ENCODE peak calls at places on chromosome 14, in seven cellular contexts. One of them, this sample, is unnamed.
A peak's percentile ranks its signal among the peaks of the same experiment; 100 is the strongest.

GRCh38 chr14:90960818-90961217 is 99.6 kb downstream of the RPS6KA5 start:
- DNase-seq in neuronal stem cell: no peak
- DNase-seq in IMR-90: no peak
- DNase-seq in mesendoderm: no peak
- DNase-seq in mesenchymal stem cell: no peak
- DNase-seq in H1: no peak
- DNase-seq in trophoblast cell: no peak
- DNase-seq in this sample: no peak

GRCh38 chr14:89618821-89619551 is 202.0 kb upstream of the FOXN3 start:
- DNase-seq in neuronal stem cell: peak; percentile 71
- DNase-seq in IMR-90: peak; percentile 67
- DNase-seq in mesendoderm: peak; percentile 86
- DNase-seq in mesenchymal stem cell: peak; percentile 71
- DNase-seq in H1: peak; percentile 53
- DNase-seq in trophoblast cell: peak; percentile 60
- DNase-seq in this sample: peak; percentile 73

GRCh38 chr14:104752338-104752734 is 611 bp upstream of the SIVA1 start:
- DNase-seq in neuronal stem cell: no peak
- DNase-seq in IMR-90: no peak
- DNase-seq in mesendoderm: no peak
- DNase-seq in mesenchymal stem cell: no peak
- DNase-seq in H1: no peak
- DNase-seq in trophoblast cell: no peak
- DNase-seq in this sample: no peak

GRCh38 chr14:105117257-105117646 is 51.3 kb downstream of the JAG2 start:
- DNase-seq in neuronal stem cell: no peak
- DNase-seq in IMR-90: no peak
- DNase-seq in mesendoderm: no peak
- DNase-seq in mesenchymal stem cell: no peak
- DNase-seq in H1: no peak
- DNase-seq in trophoblast cell: no peak
- DNase-seq in this sample: no peak

GRCh38 chr14:28382460-28383220 is 383.9 kb upstream of the FOXG1 start:
- DNase-seq in neuronal stem cell: no peak
- DNase-seq in IMR-90: no peak
- DNase-seq in mesendoderm: peak; percentile 31
- DNase-seq in mesenchymal stem cell: peak; percentile 3
- DNase-seq in H1: no peak
- DNase-seq in trophoblast cell: no peak
- DNase-seq in this sample: no peak

GRCh38 chr14:90553921-90554336 is 157.1 kb downstream of the CALM1 start:
- DNase-seq in neuronal stem cell: no peak
- DNase-seq in IMR-90: no peak
- DNase-seq in mesendoderm: no peak
- DNase-seq in mesenchymal stem cell: no peak
- DNase-seq in H1: no peak
- DNase-seq in trophoblast cell: no peak
- DNase-seq in this sample: no peak

GRCh38 chr14:91261115-91261514 is 16.6 kb upstream of the GPR68 start:
- DNase-seq in neuronal stem cell: no peak
- DNase-seq in IMR-90: no peak
- DNase-seq in mesendoderm: no peak
- DNase-seq in mesenchymal stem cell: no peak
- DNase-seq in H1: no peak
- DNase-seq in trophoblast cell: no peak
- DNase-seq in this sample: no peak

GRCh38 chr14:73760598-73761586 is 46.7 kb upstream of the PNMA1 start:
- DNase-seq in neuronal stem cell: no peak
- DNase-seq in IMR-90: no peak
- DNase-seq in mesendoderm: no peak
- DNase-seq in mesenchymal stem cell: no peak
- DNase-seq in H1: no peak
- DNase-seq in trophoblast cell: no peak
- DNase-seq in this sample: no peak

GRCh38 chr14:94080606-94081385 is at the start of the genes DDX24 and IFI27L1:
- DNase-seq in neuronal stem cell: peak; percentile 89
- DNase-seq in IMR-90: peak; percentile 93
- DNase-seq in mesendoderm: peak; percentile 95
- DNase-seq in mesenchymal stem cell: peak; percentile 93
- DNase-seq in H1: peak; percentile 84
- DNase-seq in trophoblast cell: peak; percentile 91
- DNase-seq in this sample: peak; percentile 96

GRCh38 chr14:104421892-104422291 is 157.7 kb upstream of the C14orf180 start:
- DNase-seq in neuronal stem cell: no peak
- DNase-seq in IMR-90: no peak
- DNase-seq in mesendoderm: no peak
- DNase-seq in mesenchymal stem cell: no peak
- DNase-seq in H1: no peak
- DNase-seq in trophoblast cell: no peak
- DNase-seq in this sample: peak; percentile 18

GRCh38 chr14:68245146-68246073 is 425.8 kb downstream of the RAD51B start:
- DNase-seq in neuronal stem cell: no peak
- DNase-seq in IMR-90: peak; percentile 64
- DNase-seq in mesendoderm: no peak
- DNase-seq in mesenchymal stem cell: peak; percentile 60
- DNase-seq in H1: no peak
- DNase-seq in trophoblast cell: no peak
- DNase-seq in this sample: no peak

GRCh38 chr14:61051046-61051445 is 70.0 kb downstream of the SLC38A6 start:
- DNase-seq in neuronal stem cell: no peak
- DNase-seq in IMR-90: peak; percentile 10
- DNase-seq in mesendoderm: peak; percentile 14
- DNase-seq in mesenchymal stem cell: no peak
- DNase-seq in H1: no peak
- DNase-seq in trophoblast cell: no peak
- DNase-seq in this sample: no peak

GRCh38 chr14:85415015-85415712 is 114.8 kb upstream of the FLRT2 start:
- DNase-seq in neuronal stem cell: no peak
- DNase-seq in IMR-90: peak; percentile 93
- DNase-seq in mesendoderm: peak; percentile 81
- DNase-seq in mesenchymal stem cell: peak; percentile 85
- DNase-seq in H1: peak; percentile 17
- DNase-seq in trophoblast cell: no peak
- DNase-seq in this sample: peak; percentile 58

GRCh38 chr14:102821252-102821651 is 44.0 kb downstream of the TRAF3 start:
- DNase-seq in neuronal stem cell: no peak
- DNase-seq in IMR-90: no peak
- DNase-seq in mesendoderm: no peak
- DNase-seq in mesenchymal stem cell: no peak
- DNase-seq in H1: no peak
- DNase-seq in trophoblast cell: no peak
- DNase-seq in this sample: no peak

GRCh38 chr14:102819790-102820330 is 42.6 kb downstream of the TRAF3 start:
- DNase-seq in neuronal stem cell: no peak
- DNase-seq in IMR-90: peak; percentile 31
- DNase-seq in mesendoderm: no peak
- DNase-seq in mesenchymal stem cell: no peak
- DNase-seq in H1: no peak
- DNase-seq in trophoblast cell: no peak
- DNase-seq in this sample: no peak

GRCh38 chr14:102817318-102817717 is 40.1 kb downstream of the TRAF3 start:
- DNase-seq in neuronal stem cell: no peak
- DNase-seq in IMR-90: no peak
- DNase-seq in mesendoderm: no peak
- DNase-seq in mesenchymal stem cell: no peak
- DNase-seq in H1: no peak
- DNase-seq in trophoblast cell: no peak
- DNase-seq in this sample: no peak

GRCh38 chr14:102819176-102819628 is 42.0 kb downstream of the TRAF3 start:
- DNase-seq in neuronal stem cell: no peak
- DNase-seq in IMR-90: no peak
- DNase-seq in mesendoderm: no peak
- DNase-seq in mesenchymal stem cell: no peak
- DNase-seq in H1: no peak
- DNase-seq in trophoblast cell: peak; percentile 91
- DNase-seq in this sample: no peak

GRCh38 chr14:102817942-102818940 is 41.0 kb downstream of the TRAF3 start:
- DNase-seq in neuronal stem cell: no peak
- DNase-seq in IMR-90: peak; percentile 54
- DNase-seq in mesendoderm: no peak
- DNase-seq in mesenchymal stem cell: no peak
- DNase-seq in H1: no peak
- DNase-seq in trophoblast cell: no peak
- DNase-seq in this sample: no peak
- H3K4me1 ChIP-seq in neuronal stem cell: peaks cover under 1% of the 10 kb centered on the region
- H3K4me1 ChIP-seq in IMR-90: peaks cover 5% of the 10 kb centered on the region
- H3K4me1 ChIP-seq in mesendoderm: peaks cover 2% of the 10 kb centered on the region
- H3K4me1 ChIP-seq in mesenchymal stem cell: peaks cover 9% of the 10 kb centered on the region
- H3K4me1 ChIP-seq in H1: peaks cover 10% of the 10 kb centered on the region
- H3K4me1 ChIP-seq in trophoblast cell: no peaks in the 10 kb centered on the region
- H3K4me1 ChIP-seq in this sample: peaks cover 7% of the 10 kb centered on the region

GRCh38 chr14:37813746-37814145 is 218.3 kb downstream of the TTC6 start:
- DNase-seq in neuronal stem cell: no peak
- DNase-seq in IMR-90: peak; percentile 1
- DNase-seq in mesendoderm: no peak
- DNase-seq in mesenchymal stem cell: no peak
- DNase-seq in H1: no peak
- DNase-seq in trophoblast cell: no peak
- DNase-seq in this sample: no peak

GRCh38 chr14:37816743-37817295 is 221.4 kb downstream of the TTC6 start:
- DNase-seq in neuronal stem cell: no peak
- DNase-seq in IMR-90: no peak
- DNase-seq in mesendoderm: peak; percentile 21
- DNase-seq in mesenchymal stem cell: no peak
- DNase-seq in H1: no peak
- DNase-seq in trophoblast cell: no peak
- DNase-seq in this sample: no peak

GRCh38 chr14:37824936-37825698 is 229.7 kb downstream of the TTC6 start:
- DNase-seq in neuronal stem cell: no peak
- DNase-seq in IMR-90: no peak
- DNase-seq in mesendoderm: no peak
- DNase-seq in mesenchymal stem cell: peak; percentile 58
- DNase-seq in H1: no peak
- DNase-seq in trophoblast cell: no peak
- DNase-seq in this sample: no peak

GRCh38 chr14:37816135-37816534 is 220.7 kb downstream of the TTC6 start:
- DNase-seq in neuronal stem cell: no peak
- DNase-seq in IMR-90: no peak
- DNase-seq in mesendoderm: peak; percentile 3
- DNase-seq in mesenchymal stem cell: no peak
- DNase-seq in H1: no peak
- DNase-seq in trophoblast cell: no peak
- DNase-seq in this sample: no peak

GRCh38 chr14:37819155-37820015 is 224.0 kb downstream of the TTC6 start:
- DNase-seq in neuronal stem cell: no peak
- DNase-seq in IMR-90: peak; percentile 29
- DNase-seq in mesendoderm: peak; percentile 42
- DNase-seq in mesenchymal stem cell: peak; percentile 70
- DNase-seq in H1: no peak
- DNase-seq in trophoblast cell: no peak
- DNase-seq in this sample: no peak
- H2AK5ac ChIP-seq in neuronal stem cell: no peak overlapping the region
- H2AK5ac ChIP-seq in IMR-90: no peak overlapping the region
- H2AK5ac ChIP-seq in mesendoderm: no peak overlapping the region
- H2AK5ac ChIP-seq in mesenchymal stem cell: no peak overlapping the region
- H2AK5ac ChIP-seq in H1: no peak overlapping the region
- H2AK5ac ChIP-seq in trophoblast cell: no peak overlapping the region
- H2AK5ac ChIP-seq in this sample: no peak overlapping the region

DNA sequence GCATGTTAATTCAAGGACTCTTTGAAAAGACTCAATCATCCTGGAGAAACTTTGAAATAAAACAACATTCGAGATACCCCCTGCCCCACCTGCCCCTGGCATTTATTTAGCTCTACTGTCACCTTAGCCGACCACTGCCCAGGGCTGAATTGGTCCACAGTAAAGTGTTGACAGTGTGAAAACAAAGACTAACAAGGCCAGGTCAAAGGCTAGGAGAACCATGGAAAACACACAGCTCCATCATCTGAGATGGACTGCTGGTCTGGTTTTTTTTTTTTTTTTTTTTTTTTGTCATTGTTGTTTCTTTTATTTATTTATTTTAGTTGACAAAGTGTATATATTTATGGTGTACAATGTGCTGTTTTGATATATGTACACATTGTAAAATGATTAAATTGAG is 25.7 kb downstream of the GSTZ1 start:
- DNase-seq in neuronal stem cell: no peak
- DNase-seq in IMR-90: no peak
- DNase-seq in mesendoderm: no peak
- DNase-seq in mesenchymal stem cell: no peak
- DNase-seq in H1: no peak
- DNase-seq in trophoblast cell: no peak
- DNase-seq in this sample: no peak
- H3K23ac ChIP-seq in neuronal stem cell: no peak overlapping the region
- H3K23ac ChIP-seq in IMR-90: no peak overlapping the region
- H3K23ac ChIP-seq in mesendoderm: no peak overlapping the region
- H3K23ac ChIP-seq in mesenchymal stem cell: no peak overlapping the region
- H3K23ac ChIP-seq in H1: no peak overlapping the region
- H3K23ac ChIP-seq in trophoblast cell: no peak overlapping the region
- H3K23ac ChIP-seq in this sample: no peak overlapping the region

DNA sequence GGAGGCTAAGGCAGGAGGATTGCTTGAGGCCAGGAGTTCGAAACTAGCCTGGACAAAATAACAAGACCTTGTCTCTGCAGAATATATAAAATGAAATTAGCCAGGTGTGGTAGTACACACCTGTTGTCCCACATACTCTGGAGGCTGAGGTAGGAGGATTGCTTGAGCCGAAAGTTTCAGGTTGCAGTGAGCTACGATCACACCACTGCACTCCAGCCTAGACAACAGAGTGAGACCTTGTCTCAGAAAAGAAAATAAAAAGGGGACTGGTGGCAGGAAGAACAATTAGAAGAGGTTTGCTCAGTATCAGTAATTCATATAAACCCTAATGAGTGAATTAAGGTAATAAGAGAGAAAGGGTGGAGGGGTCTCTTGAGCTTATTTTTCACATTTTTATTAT is 8.0 kb downstream of the PSMA6 start:
- DNase-seq in neuronal stem cell: no peak
- DNase-seq in IMR-90: no peak
- DNase-seq in mesendoderm: no peak
- DNase-seq in mesenchymal stem cell: no peak
- DNase-seq in H1: no peak
- DNase-seq in trophoblast cell: no peak
- DNase-seq in this sample: no peak
- H3K4me1 ChIP-seq in neuronal stem cell: no peaks in the 10 kb centered on the region
- H3K4me1 ChIP-seq in IMR-90: peaks cover 7% of the 10 kb centered on the region
- H3K4me1 ChIP-seq in mesendoderm: peaks cover 3% of the 10 kb centered on the region
- H3K4me1 ChIP-seq in mesenchymal stem cell: peaks cover 4% of the 10 kb centered on the region
- H3K4me1 ChIP-seq in H1: no peaks in the 10 kb centered on the region
- H3K4me1 ChIP-seq in trophoblast cell: no peaks in the 10 kb centered on the region
- H3K4me1 ChIP-seq in this sample: peaks cover 2% of the 10 kb centered on the region

DNA sequence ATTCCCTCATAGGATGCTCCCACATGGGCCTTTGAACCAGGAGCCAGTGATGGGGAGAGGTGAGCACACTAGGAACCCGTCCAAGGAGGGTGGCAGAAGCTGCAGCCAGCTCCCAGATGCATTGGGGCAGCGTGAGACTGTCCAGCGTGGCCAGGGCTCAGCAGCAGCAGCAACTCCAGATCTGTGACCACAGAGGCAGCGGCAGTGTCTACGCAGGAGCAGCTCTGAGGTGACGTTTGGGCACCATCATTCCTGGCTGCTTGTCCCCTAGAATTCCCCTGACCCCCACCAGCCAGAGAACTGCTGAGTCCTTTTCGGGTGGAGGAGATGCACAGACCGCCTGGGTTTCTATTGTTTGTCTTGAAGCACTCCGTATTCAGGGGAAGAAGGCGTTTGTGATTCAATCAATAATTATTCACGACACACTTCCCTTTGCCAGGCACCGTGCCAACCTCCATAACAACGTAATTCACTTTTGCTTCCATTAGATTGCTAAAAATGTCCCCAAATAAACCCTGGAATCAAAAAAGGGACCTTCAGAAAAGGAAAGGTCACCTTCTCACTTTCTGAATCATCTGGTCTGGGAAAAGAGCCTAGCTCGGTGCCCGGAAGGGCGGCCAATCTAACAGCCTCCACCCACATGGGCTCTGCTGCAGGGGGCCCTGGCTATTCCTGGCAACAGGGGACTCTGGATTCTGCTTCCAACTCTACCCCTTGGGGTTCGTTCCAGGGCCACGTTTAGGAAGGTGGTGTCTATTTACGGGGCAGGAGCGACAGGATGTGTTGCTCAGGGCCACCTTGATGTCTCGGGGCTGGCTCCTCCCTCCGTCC is 11.4 kb upstream of the BDKRB2 start:
- DNase-seq in neuronal stem cell: no peak
- DNase-seq in IMR-90: no peak
- DNase-seq in mesendoderm: no peak
- DNase-seq in mesenchymal stem cell: no peak
- DNase-seq in H1: no peak
- DNase-seq in trophoblast cell: no peak
- DNase-seq in this sample: no peak
- H2AK5ac ChIP-seq in neuronal stem cell: peak overlapping the region; percentile 87
- H2AK5ac ChIP-seq in IMR-90: peak overlapping the region; percentile 58
- H2AK5ac ChIP-seq in mesendoderm: peak overlapping the region; percentile 81
- H2AK5ac ChIP-seq in mesenchymal stem cell: no peak overlapping the region
- H2AK5ac ChIP-seq in H1: peak overlapping the region; percentile 95
- H2AK5ac ChIP-seq in trophoblast cell: no peak overlapping the region
- H2AK5ac ChIP-seq in this sample: no peak overlapping the region